ENCODE peak calls at places on chromosomes 13 and 19, in five cellular contexts. O is IMR-90, V is fibroblast of the aortic adventitia, N is heart left ventricle, B is right atrium auricular region. U is an unnamed sample.
A peak's percentile ranks its signal among the peaks of the same experiment; 100 is the strongest.

GRCh38 chr19:55447421-55448174 is 4.5 kb upstream of the SHISA7 start:
- DNase-seq in O (peak; percentile 15), V (peak; percentile 43), N (no peak), B (no peak), U (no peak)

GRCh38 chr13:113636266-113636963 is 21.6 kb downstream of the ATP4B start:
- DNase-seq in O (no peak), V (no peak), N (no peak), B (no peak), U (no peak)

GRCh38 chr13:28392896-28393295 is 102.0 kb downstream of the FLT1 start:
- DNase-seq in O (no peak), V (no peak), N (no peak), B (no peak), U (no peak)

GRCh38 chr13:41549491-41549890 is 92.1 kb downstream of the RGCC start:
- DNase-seq in O (no peak), V (no peak), N (no peak), B (no peak), U (no peak)

GRCh38 chr13:44620057-44620456 is 43.9 kb upstream of the TSC22D1 start:
- DNase-seq in O (peak; percentile 45), V (peak; percentile 20), N (no peak), B (no peak), U (no peak)

GRCh38 chr19:45151821-45152503 is 8.8 kb downstream of the NKPD1 start:
- DNase-seq in O (no peak), V (no peak), N (no peak), B (no peak), U (no peak)

GRCh38 chr19:13007292-13008045 is 12.2 kb downstream of the NFIX start:
- DNase-seq in O (no peak), V (peak; percentile 42), N (peak; percentile 78), B (peak; percentile 80), U (no peak)

GRCh38 chr13:59659981-59660380 is 503.7 kb downstream of the DIAPH3 start:
- DNase-seq in O (no peak), V (no peak), N (no peak), B (no peak), U (no peak)

GRCh38 chr19:48858984-48859710 is 9.3 kb downstream of the PLEKHA4 start:
- DNase-seq in O (no peak), V (no peak), N (peak; percentile 78), B (no peak), U (no peak)

GRCh38 chr13:40445557-40445990 is 220.9 kb downstream of the FOXO1 start:
- DNase-seq in O (no peak), V (peak; percentile 80), N (peak; percentile 83), B (peak; percentile 68), U (no peak)

GRCh38 chr19:46818812-46819211 is 30.4 kb upstream of the SLC1A5 start:
- DNase-seq in O (peak; percentile 33), V (peak; percentile 38), N (no peak), B (no peak), U (no peak)

GRCh38 chr13:78121459-78122348 is 203.1 kb upstream of the EDNRB start:
- DNase-seq in O (peak; percentile 70), V (peak; percentile 89), N (no peak), B (peak; percentile 65), U (no peak)

DNA sequence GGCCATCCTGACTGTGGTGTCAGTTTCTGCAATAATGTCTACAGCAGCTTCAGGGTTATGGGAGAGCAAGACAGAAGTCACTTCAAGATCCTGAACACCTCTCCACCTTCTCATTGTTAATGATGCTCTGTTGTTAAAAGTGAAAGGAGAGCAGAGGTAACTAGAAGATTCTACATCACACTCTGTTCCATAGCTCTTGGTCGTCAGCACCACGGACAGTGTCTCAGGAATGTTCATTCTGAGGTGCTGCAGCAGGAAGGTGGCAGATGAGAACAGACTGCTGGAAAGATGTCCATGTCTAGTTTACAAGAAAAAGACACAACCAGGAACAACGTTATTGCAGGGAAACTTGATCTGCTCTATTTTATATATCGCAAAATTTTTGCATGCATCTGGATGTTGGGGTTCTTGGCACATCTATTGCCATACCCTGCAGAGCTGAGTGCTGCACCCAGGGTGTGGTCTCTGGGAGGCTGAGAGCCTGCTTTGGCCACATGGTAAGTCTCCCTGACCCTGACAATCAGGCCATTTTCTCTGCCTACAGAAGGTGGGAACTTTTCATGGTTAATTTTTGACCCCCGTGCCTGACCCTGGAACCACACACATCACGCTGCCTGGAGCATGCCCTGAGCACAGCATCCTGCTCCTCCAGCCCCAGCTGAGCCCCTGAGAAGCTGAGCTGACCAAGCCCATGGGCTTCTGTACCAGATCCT is 12.7 kb downstream of the CEACAM21 start:
- DNase-seq in O (peak; percentile 29), V (peak; percentile 32), N (no peak), B (no peak), U (no peak)
- TF ChIP-seq CTCF in O (no peak), V (no peak), N (no peak), B (no peak), U (no peak)

DNA sequence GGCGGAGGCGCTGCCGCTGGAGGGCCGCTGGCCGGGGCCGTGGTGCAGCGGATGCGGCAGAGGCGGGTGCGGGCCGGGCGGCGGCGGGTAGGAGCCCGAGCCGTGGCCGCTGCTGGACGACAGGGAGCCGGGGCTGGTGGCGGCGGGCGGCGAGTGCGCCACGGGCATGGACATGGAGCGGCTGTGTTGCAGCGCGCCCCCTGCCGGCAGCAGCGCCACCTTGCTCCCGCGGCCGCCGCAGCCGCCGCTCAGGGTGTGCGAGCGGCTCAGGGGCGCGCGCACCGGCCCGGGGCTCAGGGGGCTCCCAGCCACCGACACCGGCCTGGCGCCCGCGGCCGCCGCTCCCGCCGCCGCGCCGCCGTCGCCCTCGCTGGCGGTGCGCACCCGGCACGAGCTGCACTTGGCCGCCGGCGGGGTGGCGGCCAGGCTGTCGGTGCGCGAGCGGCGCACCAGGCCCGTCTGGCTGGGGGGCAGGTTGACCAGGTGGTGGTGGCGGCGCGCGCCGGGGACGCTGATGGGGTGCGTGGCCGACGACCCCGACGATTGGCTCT is 1.7 kb downstream of the IRS2 start:
- DNase-seq in O (peak; percentile 62), V (peak; percentile 57), N (peak; percentile 90), B (no peak), U (peak; percentile 95)
- TF ChIP-seq CTCF in O (peak; percentile 73), V (peak; percentile 49), N (peak; percentile 76), B (peak; percentile 59), U (peak; percentile 69)

GRCh38 chr19:918481-919156 is 1.5 kb downstream of the KISS1R start:
- DNase-seq in O (no peak), V (no peak), N (no peak), B (no peak), U (no peak)

GRCh38 chr19:917323-918151 is at the start of gene KISS1R:
- DNase-seq in O (peak; percentile 34), V (peak; percentile 12), N (no peak), B (no peak), U (no peak)

GRCh38 chr19:919157-920050 is 2.3 kb downstream of the KISS1R start:
- DNase-seq in O (no peak), V (no peak), N (peak; percentile 19), B (no peak), U (no peak)

GRCh38 chr19:918152-918437 is 962 bp downstream of the KISS1R start:
- DNase-seq in O (no peak), V (no peak), N (no peak), B (no peak), U (no peak)

GRCh38 chr19:920051-920857 is 3.1 kb downstream of the KISS1R start:
- DNase-seq in O (no peak), V (peak; percentile 17), N (no peak), B (no peak), U (no peak)
- TF ChIP-seq CTCF in O (no peak), V (no peak), N (no peak), B (no peak), U (no peak)

DNA sequence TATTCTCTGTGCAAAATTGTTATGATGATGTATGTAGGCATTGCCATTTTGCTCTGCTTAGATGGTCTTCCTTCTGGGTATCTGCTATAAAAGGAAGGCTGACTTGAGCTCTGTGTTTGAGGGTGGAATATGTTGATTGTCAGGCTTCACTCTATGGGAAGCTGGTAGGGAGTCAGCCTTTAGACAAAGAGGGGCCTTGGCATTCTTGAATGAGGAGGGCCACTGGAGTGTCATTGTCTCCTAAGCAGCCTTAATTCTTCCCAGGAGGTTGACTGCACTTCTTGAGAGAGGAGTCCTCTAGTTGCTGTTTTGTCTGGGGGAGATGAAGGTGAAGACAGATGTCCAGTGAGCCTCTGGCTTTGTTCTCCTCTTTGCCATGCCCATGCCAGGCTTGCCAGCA is 266.8 kb downstream of the KCNRG start:
- DNase-seq in O (no peak), V (no peak), N (no peak), B (no peak), U (no peak)
- TF ChIP-seq CTCF in O (no peak), V (no peak), N (no peak), B (no peak), U (no peak)